ENCODE peak calls at places on chromosomes 6 and 20, in ten cellular contexts. S is NCI-H2171; A is IMR-90; M is NCI-H748 treated with DMSO at 0.1 percent for 48 hours; Q is fibroblast of the aortic adventitia; K is coronary artery; C is ELR; R is T-helper 1 cell; P is activated CD8-positive, alpha-beta memory T cell treated with anti-CD3 and anti-CD28 coated beads, Interleukin-2, amount 50 U/mL, for 48 hours; I is CD14-positive monocyte. D is an unnamed sample.

GRCh38 chr6:170100046-170100445 is 190.8 kb downstream of the DLL1 start:
- DNase-seq in A (no peak), M (no peak), P (no peak), I (peak), S (no peak), Q (no peak), C (no peak), R (no peak), K (peak), D (no peak)

GRCh38 chr20:4633379-4633778 is 88.3 kb upstream of the PRND start:
- DNase-seq in P (no peak), I (no peak), S (no peak), Q (no peak), K (no peak), C (no peak), R (no peak), A (no peak), M (no peak), D (no peak)

GRCh38 chr6:36290668-36291620 is 21.1 kb downstream of the PNPLA1 start:
- DNase-seq in K (no peak), Q (peak), M (no peak), C (peak), P (no peak), A (no peak), S (no peak), R (no peak), I (peak), D (peak)

GRCh38 chr20:62019144-62019805 is 46.4 kb downstream of the TAF4 start:
- DNase-seq in K (no peak), A (no peak), I (no peak), Q (no peak), S (no peak), P (no peak), C (no peak), M (no peak), R (no peak), D (no peak)

GRCh38 chr6:37516076-37516919 is 16.6 kb upstream of the CCDC167 start:
- DNase-seq in M (peak), R (peak), C (no peak), S (peak), Q (no peak), I (peak), P (peak), K (no peak), A (no peak), D (peak)

GRCh38 chr6:132354517-132355167 is 46.6 kb downstream of the MOXD1 start:
- DNase-seq in S (no peak), K (no peak), C (peak), R (peak), Q (no peak), M (no peak), A (no peak), P (no peak), I (peak), D (peak)

GRCh38 chr20:7113577-7114466 is 346.3 kb downstream of the BMP2 start:
- DNase-seq in R (no peak), Q (peak), A (peak), M (peak), P (no peak), I (no peak), K (no peak), C (peak), S (peak), D (peak)

GRCh38 chr6:53828971-53829697 is 34.3 kb downstream of the LRRC1 start:
- DNase-seq in C (no peak), P (no peak), Q (no peak), M (no peak), R (no peak), I (no peak), K (no peak), S (no peak), A (no peak), D (peak)

GRCh38 chr20:1722513-1723050 is 65.0 kb upstream of the SIRPG start:
- DNase-seq in A (no peak), P (no peak), M (no peak), Q (no peak), C (no peak), R (no peak), K (no peak), S (no peak), I (no peak), D (no peak)

GRCh38 chr6:3457710-3458605 is 1.1 kb upstream of the SLC22A23 start:
- DNase-seq in A (no peak), K (no peak), P (no peak), S (no peak), M (peak), C (peak), R (no peak), Q (peak), I (no peak), D (peak)

GRCh38 chr6:113488812-113489685 is 368.1 kb upstream of the MARCKS start:
- DNase-seq in Q (peak), A (no peak), C (peak), S (no peak), M (peak), P (no peak), R (no peak), I (no peak), K (no peak), D (peak)

GRCh38 chr20:56796345-56796744 is 167.2 kb downstream of the TFAP2C start:
- DNase-seq in P (no peak), C (no peak), I (no peak), S (no peak), K (no peak), Q (no peak), A (no peak), R (no peak), M (no peak), D (no peak)

GRCh38 chr20:35523298-35523888 is 6.1 kb downstream of the C20orf173 start:
- DNase-seq in C (peak), I (no peak), M (no peak), S (no peak), A (no peak), Q (no peak), R (no peak), P (no peak), K (no peak), D (peak)

GRCh38 chr6:65638047-65638831 is 68.8 kb downstream of the EYS start:
- DNase-seq in R (no peak), I (no peak), A (no peak), P (no peak), M (peak), Q (no peak), S (peak), C (no peak), K (no peak), D (no peak)

GRCh38 chr6:142412241-142412640 is 110.4 kb downstream of the ADGRG6 start:
- DNase-seq in R (no peak), P (no peak), S (no peak), K (no peak), A (no peak), C (no peak), I (no peak), M (no peak), Q (no peak), D (peak)

GRCh38 chr20:1370548-1371110 is 22.2 kb downstream of the FKBP1A start:
- DNase-seq in A (peak), P (no peak), C (no peak), Q (peak), R (no peak), S (no peak), M (no peak), I (no peak), K (no peak), D (no peak)

GRCh38 chr20:33438481-33438880 is 5.1 kb downstream of the SNTA1 start:
- DNase-seq in K (no peak), A (no peak), C (no peak), S (no peak), I (no peak), P (no peak), M (no peak), Q (no peak), R (no peak), D (no peak)

GRCh38 chr6:159595173-159595572 is 97.9 kb downstream of the SOD2 start:
- DNase-seq in C (peak), K (no peak), P (no peak), I (no peak), M (no peak), A (peak), Q (peak), R (no peak), S (no peak), D (peak)

GRCh38 chr20:48333707-48334106 is 494.1 kb downstream of the PREX1 start:
- DNase-seq in A (no peak), I (no peak), P (no peak), K (no peak), R (no peak), C (no peak), M (no peak), Q (no peak), S (no peak), D (no peak)

GRCh38 chr6:54515013-54515412 is 206.8 kb downstream of the TINAG start:
- DNase-seq in I (no peak), K (no peak), M (no peak), R (no peak), A (peak), C (no peak), S (peak), P (no peak), Q (peak), D (peak)

GRCh38 chr6:125046107-125046925 is 84.1 kb downstream of the RNF217 start:
- DNase-seq in R (no peak), C (peak), M (no peak), S (peak), A (no peak), P (no peak), K (no peak), Q (no peak), I (no peak), D (no peak)

GRCh38 chr20:53865905-53866786 is 204.2 kb downstream of the BCAS1 start:
- DNase-seq in S (peak), P (no peak), Q (peak), A (peak), K (no peak), C (peak), M (no peak), R (no peak), I (no peak), D (peak)

GRCh38 chr20:62370115-62370806 is 3.1 kb upstream of the LAMA5 start:
- DNase-seq in K (no peak), A (peak), I (no peak), S (no peak), M (no peak), R (no peak), C (peak), P (peak), Q (peak), D (no peak)

GRCh38 chr6:113732384-113732966 is 124.7 kb upstream of the MARCKS start:
- DNase-seq in I (no peak), C (no peak), K (no peak), R (no peak), S (peak), Q (peak), A (peak), M (peak), P (no peak), D (peak)

GRCh38 chr6:147999001-147999540 is 343.6 kb upstream of the SASH1 start:
- DNase-seq in M (no peak), A (no peak), S (no peak), I (no peak), K (no peak), C (no peak), R (no peak), P (no peak), Q (no peak), D (no peak)

GRCh38 chr6:110232456-110232855 is 52.2 kb downstream of the CDC40 start:
- DNase-seq in R (no peak), S (no peak), I (no peak), Q (peak), A (peak), M (no peak), K (no peak), C (peak), P (no peak), D (no peak)

GRCh38 chr20:22074635-22075034 is 369.2 kb downstream of the PAX1 start:
- DNase-seq in A (no peak), P (no peak), M (no peak), R (no peak), C (no peak), Q (no peak), S (no peak), I (no peak), K (no peak), D (no peak)

GRCh38 chr6:31307669-31308049 is 35.8 kb upstream of the HLA-C start:
- DNase-seq in S (no peak), C (no peak), R (no peak), A (no peak), K (no peak), Q (no peak), M (no peak), I (no peak), P (no peak), D (no peak)

GRCh38 chr6:22737331-22737730 is 168.0 kb downstream of the HDGFL1 start:
- DNase-seq in M (peak), P (no peak), C (peak), Q (peak), S (peak), K (no peak), I (no peak), A (peak), R (no peak), D (peak)

GRCh38 chr6:142960098-142960497 is 15.1 kb upstream of the HIVEP2 start:
- DNase-seq in C (peak), M (no peak), S (no peak), I (no peak), Q (peak), R (no peak), A (peak), K (no peak), P (no peak), D (peak)

GRCh38 chr6:14848019-14848418 is 397.9 kb upstream of the JARID2 start:
- DNase-seq in K (no peak), R (no peak), I (no peak), A (peak), S (no peak), P (no peak), Q (peak), M (no peak), C (no peak), D (no peak)

GRCh38 chr6:44119704-44120262 is 7.5 kb downstream of the MRPL14 start:
- DNase-seq in I (no peak), K (no peak), Q (peak), P (no peak), M (no peak), C (no peak), S (no peak), A (no peak), R (no peak), D (no peak)

GRCh38 chr6:49898904-49899566 is 32.7 kb upstream of the CRISP1 start:
- DNase-seq in A (no peak), I (no peak), Q (no peak), S (no peak), M (no peak), C (no peak), K (no peak), P (no peak), R (no peak), D (no peak)

GRCh38 chr20:50774515-50774914 is 20.3 kb upstream of the BCAS4 start:
- DNase-seq in S (no peak), I (no peak), A (no peak), M (no peak), P (no peak), R (no peak), C (no peak), K (peak), Q (no peak), D (no peak)

D was measured in dermis blood vessel endothelial cell.